ENCODE peak calls at places on chromosome 4, in seven cellular contexts. One of them, this sample, is unnamed.

GRCh38 chr4:81635747-81636146 is 164.0 kb upstream of the RASGEF1B start:
- DNase-seq in GM12878: peak
- DNase-seq in Panc1: no peak
- DNase-seq in endothelial cell of umbilical vein: no peak
- DNase-seq in H1: no peak
- DNase-seq in spleen: peak
- DNase-seq in HepG2: no peak
- DNase-seq in this sample: peak

GRCh38 chr4:122744229-122744628 is 11.7 kb downstream of the BBS12 start:
- DNase-seq in GM12878: no peak
- DNase-seq in Panc1: no peak
- DNase-seq in endothelial cell of umbilical vein: no peak
- DNase-seq in H1: no peak
- DNase-seq in spleen: no peak
- DNase-seq in HepG2: peak
- DNase-seq in this sample: no peak

GRCh38 chr4:31045724-31046318 is 325.7 kb downstream of the PCDH7 start:
- DNase-seq in GM12878: no peak
- DNase-seq in Panc1: no peak
- DNase-seq in endothelial cell of umbilical vein: peak
- DNase-seq in H1: no peak
- DNase-seq in spleen: no peak
- DNase-seq in HepG2: no peak
- DNase-seq in this sample: peak

GRCh38 chr4:48127231-48127881 is 6.7 kb downstream of the TXK start:
- DNase-seq in GM12878: no peak
- DNase-seq in Panc1: no peak
- DNase-seq in endothelial cell of umbilical vein: no peak
- DNase-seq in H1: no peak
- DNase-seq in spleen: no peak
- DNase-seq in HepG2: no peak
- DNase-seq in this sample: no peak

GRCh38 chr4:70885174-70885573 is 17.0 kb upstream of the MOB1B start:
- DNase-seq in GM12878: no peak
- DNase-seq in Panc1: no peak
- DNase-seq in endothelial cell of umbilical vein: no peak
- DNase-seq in H1: no peak
- DNase-seq in spleen: no peak
- DNase-seq in HepG2: no peak
- DNase-seq in this sample: no peak

GRCh38 chr4:88523325-88524129 is at the start of gene PYURF:
- DNase-seq in GM12878: peak
- DNase-seq in Panc1: no peak
- DNase-seq in endothelial cell of umbilical vein: peak
- DNase-seq in H1: peak
- DNase-seq in spleen: peak
- DNase-seq in HepG2: peak
- DNase-seq in this sample: peak

GRCh38 chr4:155085843-155086530 is 122.4 kb upstream of the NPY2R start:
- DNase-seq in GM12878: no peak
- DNase-seq in Panc1: no peak
- DNase-seq in endothelial cell of umbilical vein: peak
- DNase-seq in H1: no peak
- DNase-seq in spleen: no peak
- DNase-seq in HepG2: no peak
- DNase-seq in this sample: no peak

GRCh38 chr4:179071120-179071519 is 1628.9 kb upstream of the AGA start:
- DNase-seq in GM12878: no peak
- DNase-seq in Panc1: no peak
- DNase-seq in endothelial cell of umbilical vein: no peak
- DNase-seq in H1: no peak
- DNase-seq in spleen: no peak
- DNase-seq in HepG2: no peak
- DNase-seq in this sample: no peak

GRCh38 chr4:40350627-40351227 is 15.6 kb downstream of the CHRNA9 start:
- DNase-seq in GM12878: no peak
- DNase-seq in Panc1: no peak
- DNase-seq in endothelial cell of umbilical vein: no peak
- DNase-seq in H1: no peak
- DNase-seq in spleen: no peak
- DNase-seq in HepG2: no peak
- DNase-seq in this sample: no peak

GRCh38 chr4:160592258-160592657 is 1489.4 kb downstream of the RAPGEF2 start:
- DNase-seq in GM12878: no peak
- DNase-seq in Panc1: no peak
- DNase-seq in endothelial cell of umbilical vein: no peak
- DNase-seq in H1: no peak
- DNase-seq in spleen: no peak
- DNase-seq in HepG2: no peak
- DNase-seq in this sample: no peak
- TF ChIP-seq POLR2AphosphoS5 in GM12878: no peak
- TF ChIP-seq POLR2AphosphoS5 in Panc1: no peak
- TF ChIP-seq POLR2AphosphoS5 in endothelial cell of umbilical vein: no peak
- TF ChIP-seq POLR2AphosphoS5 in H1: no peak
- TF ChIP-seq POLR2AphosphoS5 in spleen: no peak
- TF ChIP-seq POLR2AphosphoS5 in HepG2: no peak
- TF ChIP-seq POLR2AphosphoS5 in this sample: no peak

DNA sequence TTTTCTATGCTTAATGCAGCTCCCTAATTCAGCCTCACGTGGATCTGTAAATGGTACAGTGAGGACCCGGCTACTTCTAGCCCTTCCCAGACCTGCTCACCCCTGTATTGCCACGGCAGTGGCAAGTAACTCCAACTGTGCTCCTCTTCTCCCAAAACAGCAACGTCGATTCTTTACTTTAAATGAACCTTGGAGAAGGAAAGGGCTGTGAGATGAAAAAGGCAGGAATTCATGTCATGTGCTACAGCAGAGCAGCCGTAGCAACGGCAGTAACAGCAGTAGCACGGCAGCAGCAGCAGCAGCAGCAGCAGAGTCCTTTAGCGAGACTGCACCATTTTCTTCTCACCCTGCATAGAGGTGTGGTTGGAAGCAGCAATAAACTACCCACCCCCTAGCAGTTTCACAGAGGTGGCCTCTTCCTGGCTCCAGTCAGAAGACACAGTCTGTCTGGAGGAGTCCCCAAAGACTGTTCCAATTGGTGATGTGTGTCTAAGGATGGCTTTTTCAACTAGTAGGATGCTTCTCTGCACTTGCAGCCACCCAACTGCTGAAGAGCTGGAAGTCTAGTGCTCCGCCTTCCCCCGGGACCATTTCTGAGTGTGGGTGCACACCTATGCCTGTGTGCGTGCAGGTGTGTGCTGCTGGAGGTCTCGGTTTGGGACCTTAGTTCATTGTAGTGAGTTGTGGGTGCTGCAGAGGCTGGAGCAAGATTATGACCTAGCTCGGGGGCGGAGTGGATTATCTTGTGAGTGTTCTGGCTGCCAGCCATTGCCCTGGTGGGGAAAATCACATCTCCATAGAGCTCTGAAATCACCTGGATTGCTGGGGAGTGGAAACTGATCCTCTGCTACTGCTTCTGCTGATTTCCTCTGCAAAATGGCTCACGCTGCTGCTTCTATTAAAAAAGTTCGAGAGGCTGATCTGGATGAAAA is 67.2 kb downstream of the ANK2 start:
- DNase-seq in GM12878: no peak
- DNase-seq in Panc1: no peak
- DNase-seq in endothelial cell of umbilical vein: no peak
- DNase-seq in H1: no peak
- DNase-seq in spleen: no peak
- DNase-seq in HepG2: no peak
- DNase-seq in this sample: no peak
- H3K4me3 ChIP-seq in GM12878: no peak
- H3K4me3 ChIP-seq in Panc1: peak
- H3K4me3 ChIP-seq in endothelial cell of umbilical vein: no peak
- H3K4me3 ChIP-seq in H1: no peak
- H3K4me3 ChIP-seq in spleen: no peak
- H3K4me3 ChIP-seq in HepG2: peak
- H3K4me3 ChIP-seq in this sample: no peak

GRCh38 chr4:137529432-137529831 is 2.9 kb downstream of the PCDH18 start:
- DNase-seq in GM12878: no peak
- DNase-seq in Panc1: no peak
- DNase-seq in endothelial cell of umbilical vein: no peak
- DNase-seq in H1: no peak
- DNase-seq in spleen: no peak
- DNase-seq in HepG2: no peak
- DNase-seq in this sample: no peak

GRCh38 chr4:137530176-137530575 is 2.1 kb downstream of the PCDH18 start:
- DNase-seq in GM12878: no peak
- DNase-seq in Panc1: no peak
- DNase-seq in endothelial cell of umbilical vein: no peak
- DNase-seq in H1: no peak
- DNase-seq in spleen: no peak
- DNase-seq in HepG2: no peak
- DNase-seq in this sample: no peak

GRCh38 chr4:137524642-137525384 is 7.5 kb downstream of the PCDH18 start:
- DNase-seq in GM12878: no peak
- DNase-seq in Panc1: no peak
- DNase-seq in endothelial cell of umbilical vein: peak
- DNase-seq in H1: no peak
- DNase-seq in spleen: no peak
- DNase-seq in HepG2: no peak
- DNase-seq in this sample: no peak

GRCh38 chr4:137523329-137523728 is 9.0 kb downstream of the PCDH18 start:
- DNase-seq in GM12878: no peak
- DNase-seq in Panc1: no peak
- DNase-seq in endothelial cell of umbilical vein: no peak
- DNase-seq in H1: no peak
- DNase-seq in spleen: no peak
- DNase-seq in HepG2: no peak
- DNase-seq in this sample: no peak

GRCh38 chr4:137526681-137527080 is 5.6 kb downstream of the PCDH18 start:
- DNase-seq in GM12878: no peak
- DNase-seq in Panc1: no peak
- DNase-seq in endothelial cell of umbilical vein: no peak
- DNase-seq in H1: no peak
- DNase-seq in spleen: no peak
- DNase-seq in HepG2: no peak
- DNase-seq in this sample: no peak
- TF ChIP-seq POLR2AphosphoS5 in GM12878: no peak
- TF ChIP-seq POLR2AphosphoS5 in Panc1: no peak
- TF ChIP-seq POLR2AphosphoS5 in endothelial cell of umbilical vein: no peak
- TF ChIP-seq POLR2AphosphoS5 in H1: no peak
- TF ChIP-seq POLR2AphosphoS5 in spleen: no peak
- TF ChIP-seq POLR2AphosphoS5 in HepG2: no peak
- TF ChIP-seq POLR2AphosphoS5 in this sample: no peak

GRCh38 chr4:128832253-128832641 is 22.7 kb downstream of the JADE1 start:
- DNase-seq in GM12878: no peak
- DNase-seq in Panc1: no peak
- DNase-seq in endothelial cell of umbilical vein: no peak
- DNase-seq in H1: no peak
- DNase-seq in spleen: no peak
- DNase-seq in HepG2: no peak
- DNase-seq in this sample: no peak
- H3K4me3 ChIP-seq in GM12878: no peak
- H3K4me3 ChIP-seq in Panc1: no peak
- H3K4me3 ChIP-seq in endothelial cell of umbilical vein: no peak
- H3K4me3 ChIP-seq in H1: no peak
- H3K4me3 ChIP-seq in spleen: no peak
- H3K4me3 ChIP-seq in HepG2: no peak
- H3K4me3 ChIP-seq in this sample: no peak

GRCh38 chr4:170872794-170873193 is 783.0 kb upstream of the AADAT start:
- DNase-seq in GM12878: no peak
- DNase-seq in Panc1: no peak
- DNase-seq in endothelial cell of umbilical vein: no peak
- DNase-seq in H1: no peak
- DNase-seq in spleen: no peak
- DNase-seq in HepG2: no peak
- DNase-seq in this sample: no peak
- TF ChIP-seq POLR2AphosphoS5 in GM12878: no peak
- TF ChIP-seq POLR2AphosphoS5 in Panc1: no peak
- TF ChIP-seq POLR2AphosphoS5 in endothelial cell of umbilical vein: no peak
- TF ChIP-seq POLR2AphosphoS5 in H1: no peak
- TF ChIP-seq POLR2AphosphoS5 in spleen: no peak
- TF ChIP-seq POLR2AphosphoS5 in HepG2: no peak
- TF ChIP-seq POLR2AphosphoS5 in this sample: no peak

GRCh38 chr4:62131049-62131448 is 930.9 kb downstream of the ADGRL3 start:
- DNase-seq in GM12878: no peak
- DNase-seq in Panc1: no peak
- DNase-seq in endothelial cell of umbilical vein: no peak
- DNase-seq in H1: no peak
- DNase-seq in spleen: peak
- DNase-seq in HepG2: no peak
- DNase-seq in this sample: no peak

GRCh38 chr4:62135565-62136156 is 935.5 kb downstream of the ADGRL3 start:
- DNase-seq in GM12878: no peak
- DNase-seq in Panc1: no peak
- DNase-seq in endothelial cell of umbilical vein: no peak
- DNase-seq in H1: no peak
- DNase-seq in spleen: no peak
- DNase-seq in HepG2: no peak
- DNase-seq in this sample: no peak

GRCh38 chr4:62133498-62133897 is 933.4 kb downstream of the ADGRL3 start:
- DNase-seq in GM12878: no peak
- DNase-seq in Panc1: no peak
- DNase-seq in endothelial cell of umbilical vein: no peak
- DNase-seq in H1: no peak
- DNase-seq in spleen: no peak
- DNase-seq in HepG2: no peak
- DNase-seq in this sample: no peak

DNA sequence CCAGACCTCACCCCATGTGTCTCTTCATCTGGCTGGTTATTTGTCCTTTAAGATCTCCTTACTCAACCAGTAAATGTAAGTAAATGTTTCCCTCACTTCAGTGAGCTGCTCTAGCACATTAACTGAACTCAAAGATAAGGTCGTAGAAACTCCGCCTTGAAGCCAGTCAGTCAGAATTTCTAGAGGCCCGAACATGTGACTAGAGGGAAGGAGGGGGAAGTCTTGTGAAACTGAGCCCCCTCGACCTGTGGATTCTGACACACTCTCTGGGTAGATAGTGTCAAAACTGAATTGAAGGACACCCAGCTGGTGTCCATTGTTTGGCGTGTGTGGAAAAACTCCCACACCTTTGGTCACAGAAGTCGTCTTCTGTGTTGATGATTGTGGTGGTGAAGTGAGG is 933.9 kb downstream of the ADGRL3 start:
- DNase-seq in GM12878: no peak
- DNase-seq in Panc1: no peak
- DNase-seq in endothelial cell of umbilical vein: no peak
- DNase-seq in H1: no peak
- DNase-seq in spleen: no peak
- DNase-seq in HepG2: no peak
- DNase-seq in this sample: no peak
- H3K4me3 ChIP-seq in GM12878: no peak
- H3K4me3 ChIP-seq in Panc1: no peak
- H3K4me3 ChIP-seq in endothelial cell of umbilical vein: no peak
- H3K4me3 ChIP-seq in H1: no peak
- H3K4me3 ChIP-seq in spleen: no peak
- H3K4me3 ChIP-seq in HepG2: no peak
- H3K4me3 ChIP-seq in this sample: no peak

GRCh38 chr4:2837904-2838496 is 5.6 kb upstream of the ADD1 start:
- DNase-seq in GM12878: no peak
- DNase-seq in Panc1: no peak
- DNase-seq in endothelial cell of umbilical vein: peak
- DNase-seq in H1: no peak
- DNase-seq in spleen: peak
- DNase-seq in HepG2: no peak
- DNase-seq in this sample: peak
- TF ChIP-seq POLR2AphosphoS5 in GM12878: no peak
- TF ChIP-seq POLR2AphosphoS5 in Panc1: no peak
- TF ChIP-seq POLR2AphosphoS5 in endothelial cell of umbilical vein: peak
- TF ChIP-seq POLR2AphosphoS5 in H1: no peak
- TF ChIP-seq POLR2AphosphoS5 in spleen: peak
- TF ChIP-seq POLR2AphosphoS5 in HepG2: no peak
- TF ChIP-seq POLR2AphosphoS5 in this sample: no peak

This sample was measured in transverse colon.